ENCODE peak calls at places on chromosome 11, in ten cellular contexts. One of them, this sample, is unnamed.

GRCh38 chr11:124415356-124415923 is 9.2 kb downstream of the OR8B4 start:
- DNase-seq in iris pigment epithelial cell: peak
- DNase-seq in GDM1: no peak
- DNase-seq in kidney glomerular epithelial cell: peak
- DNase-seq in left cardiac atrium: no peak
- DNase-seq in CD4-positive, CD25-positive, alpha-beta regulatory T cell: no peak
- DNase-seq in retinal pigment epithelial cell: peak
- DNase-seq in heart left ventricle: no peak
- DNase-seq in COR-L47: peak
- DNase-seq in stimulated activated CD8-positive, alpha-beta memory T cell treated with anti-CD3 and anti-CD28 coated beads, Interleukin-2, amount 100 ng/mL, for 48 hours: no peak
- DNase-seq in this sample: no peak

GRCh38 chr11:2099523-2100316 is 39.5 kb downstream of the IGF2 start:
- DNase-seq in CD4-positive, CD25-positive, alpha-beta regulatory T cell: no peak
- DNase-seq in COR-L47: peak
- DNase-seq in GDM1: no peak
- DNase-seq in retinal pigment epithelial cell: no peak
- DNase-seq in left cardiac atrium: no peak
- DNase-seq in iris pigment epithelial cell: no peak
- DNase-seq in kidney glomerular epithelial cell: no peak
- DNase-seq in stimulated activated CD8-positive, alpha-beta memory T cell treated with anti-CD3 and anti-CD28 coated beads, Interleukin-2, amount 100 ng/mL, for 48 hours: no peak
- DNase-seq in heart left ventricle: peak
- DNase-seq in this sample: no peak

GRCh38 chr11:75482931-75483469 is 42.7 kb downstream of the GDPD5 start:
- DNase-seq in CD4-positive, CD25-positive, alpha-beta regulatory T cell: no peak
- DNase-seq in GDM1: no peak
- DNase-seq in kidney glomerular epithelial cell: no peak
- DNase-seq in stimulated activated CD8-positive, alpha-beta memory T cell treated with anti-CD3 and anti-CD28 coated beads, Interleukin-2, amount 100 ng/mL, for 48 hours: no peak
- DNase-seq in retinal pigment epithelial cell: no peak
- DNase-seq in iris pigment epithelial cell: no peak
- DNase-seq in left cardiac atrium: no peak
- DNase-seq in heart left ventricle: no peak
- DNase-seq in COR-L47: no peak
- DNase-seq in this sample: no peak

GRCh38 chr11:124875943-124876817 is 10.9 kb downstream of the ROBO3 start:
- DNase-seq in stimulated activated CD8-positive, alpha-beta memory T cell treated with anti-CD3 and anti-CD28 coated beads, Interleukin-2, amount 100 ng/mL, for 48 hours: peak
- DNase-seq in left cardiac atrium: peak
- DNase-seq in retinal pigment epithelial cell: peak
- DNase-seq in iris pigment epithelial cell: peak
- DNase-seq in COR-L47: peak
- DNase-seq in CD4-positive, CD25-positive, alpha-beta regulatory T cell: peak
- DNase-seq in heart left ventricle: peak
- DNase-seq in GDM1: peak
- DNase-seq in kidney glomerular epithelial cell: peak
- DNase-seq in this sample: peak

GRCh38 chr11:128895505-128895904 is 4.3 kb downstream of the KCNJ5 start:
- DNase-seq in stimulated activated CD8-positive, alpha-beta memory T cell treated with anti-CD3 and anti-CD28 coated beads, Interleukin-2, amount 100 ng/mL, for 48 hours: no peak
- DNase-seq in kidney glomerular epithelial cell: no peak
- DNase-seq in GDM1: no peak
- DNase-seq in left cardiac atrium: no peak
- DNase-seq in heart left ventricle: no peak
- DNase-seq in CD4-positive, CD25-positive, alpha-beta regulatory T cell: no peak
- DNase-seq in iris pigment epithelial cell: no peak
- DNase-seq in retinal pigment epithelial cell: no peak
- DNase-seq in COR-L47: no peak
- DNase-seq in this sample: no peak

GRCh38 chr11:94120946-94121345 is 7.7 kb upstream of the PANX1 start:
- DNase-seq in kidney glomerular epithelial cell: no peak
- DNase-seq in COR-L47: no peak
- DNase-seq in GDM1: no peak
- DNase-seq in retinal pigment epithelial cell: no peak
- DNase-seq in heart left ventricle: no peak
- DNase-seq in left cardiac atrium: no peak
- DNase-seq in stimulated activated CD8-positive, alpha-beta memory T cell treated with anti-CD3 and anti-CD28 coated beads, Interleukin-2, amount 100 ng/mL, for 48 hours: no peak
- DNase-seq in CD4-positive, CD25-positive, alpha-beta regulatory T cell: no peak
- DNase-seq in iris pigment epithelial cell: peak
- DNase-seq in this sample: no peak

GRCh38 chr11:12864316-12865156 is 144.6 kb upstream of the RASSF10 start:
- DNase-seq in retinal pigment epithelial cell: peak
- DNase-seq in stimulated activated CD8-positive, alpha-beta memory T cell treated with anti-CD3 and anti-CD28 coated beads, Interleukin-2, amount 100 ng/mL, for 48 hours: no peak
- DNase-seq in kidney glomerular epithelial cell: peak
- DNase-seq in COR-L47: peak
- DNase-seq in CD4-positive, CD25-positive, alpha-beta regulatory T cell: no peak
- DNase-seq in GDM1: no peak
- DNase-seq in heart left ventricle: no peak
- DNase-seq in left cardiac atrium: no peak
- DNase-seq in iris pigment epithelial cell: peak
- DNase-seq in this sample: no peak

GRCh38 chr11:2901854-2902783 is 16.5 kb upstream of the CDKN1C start:
- DNase-seq in kidney glomerular epithelial cell: peak
- DNase-seq in stimulated activated CD8-positive, alpha-beta memory T cell treated with anti-CD3 and anti-CD28 coated beads, Interleukin-2, amount 100 ng/mL, for 48 hours: peak
- DNase-seq in left cardiac atrium: peak
- DNase-seq in iris pigment epithelial cell: peak
- DNase-seq in heart left ventricle: peak
- DNase-seq in GDM1: peak
- DNase-seq in retinal pigment epithelial cell: peak
- DNase-seq in COR-L47: peak
- DNase-seq in CD4-positive, CD25-positive, alpha-beta regulatory T cell: peak
- DNase-seq in this sample: peak

GRCh38 chr11:107427569-107428180 is 29.9 kb downstream of the CWF19L2 start:
- DNase-seq in heart left ventricle: no peak
- DNase-seq in GDM1: no peak
- DNase-seq in stimulated activated CD8-positive, alpha-beta memory T cell treated with anti-CD3 and anti-CD28 coated beads, Interleukin-2, amount 100 ng/mL, for 48 hours: no peak
- DNase-seq in left cardiac atrium: no peak
- DNase-seq in iris pigment epithelial cell: no peak
- DNase-seq in CD4-positive, CD25-positive, alpha-beta regulatory T cell: no peak
- DNase-seq in kidney glomerular epithelial cell: no peak
- DNase-seq in COR-L47: peak
- DNase-seq in retinal pigment epithelial cell: no peak
- DNase-seq in this sample: no peak

GRCh38 chr11:122706261-122706660 is 50.7 kb downstream of the UBASH3B start:
- DNase-seq in left cardiac atrium: no peak
- DNase-seq in stimulated activated CD8-positive, alpha-beta memory T cell treated with anti-CD3 and anti-CD28 coated beads, Interleukin-2, amount 100 ng/mL, for 48 hours: no peak
- DNase-seq in iris pigment epithelial cell: peak
- DNase-seq in kidney glomerular epithelial cell: no peak
- DNase-seq in heart left ventricle: no peak
- DNase-seq in GDM1: no peak
- DNase-seq in retinal pigment epithelial cell: no peak
- DNase-seq in CD4-positive, CD25-positive, alpha-beta regulatory T cell: no peak
- DNase-seq in COR-L47: no peak
- DNase-seq in this sample: no peak

GRCh38 chr11:61375709-61376108 is 13.5 kb downstream of the TMEM138 start:
- DNase-seq in CD4-positive, CD25-positive, alpha-beta regulatory T cell: no peak
- DNase-seq in heart left ventricle: no peak
- DNase-seq in GDM1: no peak
- DNase-seq in kidney glomerular epithelial cell: no peak
- DNase-seq in COR-L47: no peak
- DNase-seq in stimulated activated CD8-positive, alpha-beta memory T cell treated with anti-CD3 and anti-CD28 coated beads, Interleukin-2, amount 100 ng/mL, for 48 hours: no peak
- DNase-seq in retinal pigment epithelial cell: no peak
- DNase-seq in left cardiac atrium: no peak
- DNase-seq in iris pigment epithelial cell: no peak
- DNase-seq in this sample: no peak

GRCh38 chr11:31689559-31689958 is 121.6 kb downstream of the PAX6 start:
- DNase-seq in retinal pigment epithelial cell: no peak
- DNase-seq in GDM1: no peak
- DNase-seq in COR-L47: no peak
- DNase-seq in stimulated activated CD8-positive, alpha-beta memory T cell treated with anti-CD3 and anti-CD28 coated beads, Interleukin-2, amount 100 ng/mL, for 48 hours: no peak
- DNase-seq in kidney glomerular epithelial cell: no peak
- DNase-seq in iris pigment epithelial cell: no peak
- DNase-seq in heart left ventricle: no peak
- DNase-seq in CD4-positive, CD25-positive, alpha-beta regulatory T cell: no peak
- DNase-seq in left cardiac atrium: no peak
- DNase-seq in this sample: no peak

GRCh38 chr11:32940865-32941264 is 48.3 kb downstream of the QSER1 start:
- DNase-seq in stimulated activated CD8-positive, alpha-beta memory T cell treated with anti-CD3 and anti-CD28 coated beads, Interleukin-2, amount 100 ng/mL, for 48 hours: no peak
- DNase-seq in GDM1: no peak
- DNase-seq in iris pigment epithelial cell: no peak
- DNase-seq in COR-L47: no peak
- DNase-seq in left cardiac atrium: no peak
- DNase-seq in retinal pigment epithelial cell: no peak
- DNase-seq in CD4-positive, CD25-positive, alpha-beta regulatory T cell: no peak
- DNase-seq in heart left ventricle: no peak
- DNase-seq in kidney glomerular epithelial cell: no peak
- DNase-seq in this sample: no peak

GRCh38 chr11:13868710-13869403 is 93.7 kb upstream of the SPON1 start:
- DNase-seq in heart left ventricle: no peak
- DNase-seq in CD4-positive, CD25-positive, alpha-beta regulatory T cell: peak
- DNase-seq in left cardiac atrium: no peak
- DNase-seq in stimulated activated CD8-positive, alpha-beta memory T cell treated with anti-CD3 and anti-CD28 coated beads, Interleukin-2, amount 100 ng/mL, for 48 hours: no peak
- DNase-seq in kidney glomerular epithelial cell: no peak
- DNase-seq in retinal pigment epithelial cell: no peak
- DNase-seq in iris pigment epithelial cell: no peak
- DNase-seq in COR-L47: no peak
- DNase-seq in GDM1: no peak
- DNase-seq in this sample: peak

GRCh38 chr11:118151421-118151820 is 1.2 kb downstream of the SCN4B start:
- DNase-seq in kidney glomerular epithelial cell: no peak
- DNase-seq in CD4-positive, CD25-positive, alpha-beta regulatory T cell: no peak
- DNase-seq in retinal pigment epithelial cell: no peak
- DNase-seq in heart left ventricle: no peak
- DNase-seq in COR-L47: no peak
- DNase-seq in left cardiac atrium: no peak
- DNase-seq in stimulated activated CD8-positive, alpha-beta memory T cell treated with anti-CD3 and anti-CD28 coated beads, Interleukin-2, amount 100 ng/mL, for 48 hours: no peak
- DNase-seq in GDM1: no peak
- DNase-seq in iris pigment epithelial cell: peak
- DNase-seq in this sample: no peak

GRCh38 chr11:114076974-114077373 is 17.5 kb downstream of the ZBTB16 start:
- DNase-seq in stimulated activated CD8-positive, alpha-beta memory T cell treated with anti-CD3 and anti-CD28 coated beads, Interleukin-2, amount 100 ng/mL, for 48 hours: no peak
- DNase-seq in retinal pigment epithelial cell: no peak
- DNase-seq in left cardiac atrium: no peak
- DNase-seq in COR-L47: peak
- DNase-seq in CD4-positive, CD25-positive, alpha-beta regulatory T cell: no peak
- DNase-seq in iris pigment epithelial cell: no peak
- DNase-seq in kidney glomerular epithelial cell: no peak
- DNase-seq in heart left ventricle: no peak
- DNase-seq in GDM1: no peak
- DNase-seq in this sample: no peak

GRCh38 chr11:113615773-113616172 is 90.3 kb downstream of the TMPRSS5 start:
- DNase-seq in CD4-positive, CD25-positive, alpha-beta regulatory T cell: no peak
- DNase-seq in GDM1: no peak
- DNase-seq in COR-L47: no peak
- DNase-seq in iris pigment epithelial cell: peak
- DNase-seq in kidney glomerular epithelial cell: no peak
- DNase-seq in retinal pigment epithelial cell: peak
- DNase-seq in heart left ventricle: no peak
- DNase-seq in stimulated activated CD8-positive, alpha-beta memory T cell treated with anti-CD3 and anti-CD28 coated beads, Interleukin-2, amount 100 ng/mL, for 48 hours: no peak
- DNase-seq in left cardiac atrium: no peak
- DNase-seq in this sample: no peak

GRCh38 chr11:2554338-2555240 is 109.8 kb downstream of the KCNQ1 start:
- DNase-seq in iris pigment epithelial cell: peak
- DNase-seq in retinal pigment epithelial cell: no peak
- DNase-seq in heart left ventricle: peak
- DNase-seq in kidney glomerular epithelial cell: no peak
- DNase-seq in COR-L47: no peak
- DNase-seq in left cardiac atrium: no peak
- DNase-seq in stimulated activated CD8-positive, alpha-beta memory T cell treated with anti-CD3 and anti-CD28 coated beads, Interleukin-2, amount 100 ng/mL, for 48 hours: no peak
- DNase-seq in CD4-positive, CD25-positive, alpha-beta regulatory T cell: no peak
- DNase-seq in GDM1: no peak
- DNase-seq in this sample: no peak

GRCh38 chr11:119107538-119108150 is 500 bp downstream of the C2CD2L start:
- DNase-seq in GDM1: no peak
- DNase-seq in heart left ventricle: no peak
- DNase-seq in kidney glomerular epithelial cell: no peak
- DNase-seq in retinal pigment epithelial cell: no peak
- DNase-seq in stimulated activated CD8-positive, alpha-beta memory T cell treated with anti-CD3 and anti-CD28 coated beads, Interleukin-2, amount 100 ng/mL, for 48 hours: no peak
- DNase-seq in iris pigment epithelial cell: no peak
- DNase-seq in left cardiac atrium: no peak
- DNase-seq in COR-L47: no peak
- DNase-seq in CD4-positive, CD25-positive, alpha-beta regulatory T cell: no peak
- DNase-seq in this sample: no peak

GRCh38 chr11:18408558-18409242 is 3.4 kb upstream of the LDHC start:
- DNase-seq in stimulated activated CD8-positive, alpha-beta memory T cell treated with anti-CD3 and anti-CD28 coated beads, Interleukin-2, amount 100 ng/mL, for 48 hours: no peak
- DNase-seq in heart left ventricle: no peak
- DNase-seq in COR-L47: no peak
- DNase-seq in iris pigment epithelial cell: no peak
- DNase-seq in left cardiac atrium: no peak
- DNase-seq in kidney glomerular epithelial cell: no peak
- DNase-seq in CD4-positive, CD25-positive, alpha-beta regulatory T cell: no peak
- DNase-seq in retinal pigment epithelial cell: no peak
- DNase-seq in GDM1: no peak
- DNase-seq in this sample: no peak

GRCh38 chr11:44579172-44579804 is 13.8 kb downstream of the CD82 start:
- DNase-seq in retinal pigment epithelial cell: no peak
- DNase-seq in stimulated activated CD8-positive, alpha-beta memory T cell treated with anti-CD3 and anti-CD28 coated beads, Interleukin-2, amount 100 ng/mL, for 48 hours: no peak
- DNase-seq in GDM1: no peak
- DNase-seq in kidney glomerular epithelial cell: no peak
- DNase-seq in heart left ventricle: peak
- DNase-seq in COR-L47: no peak
- DNase-seq in iris pigment epithelial cell: no peak
- DNase-seq in CD4-positive, CD25-positive, alpha-beta regulatory T cell: no peak
- DNase-seq in left cardiac atrium: no peak
- DNase-seq in this sample: no peak

GRCh38 chr11:114165326-114166230 is 106.1 kb downstream of the ZBTB16 start:
- DNase-seq in GDM1: no peak
- DNase-seq in iris pigment epithelial cell: no peak
- DNase-seq in heart left ventricle: no peak
- DNase-seq in kidney glomerular epithelial cell: no peak
- DNase-seq in CD4-positive, CD25-positive, alpha-beta regulatory T cell: no peak
- DNase-seq in stimulated activated CD8-positive, alpha-beta memory T cell treated with anti-CD3 and anti-CD28 coated beads, Interleukin-2, amount 100 ng/mL, for 48 hours: no peak
- DNase-seq in COR-L47: no peak
- DNase-seq in left cardiac atrium: no peak
- DNase-seq in retinal pigment epithelial cell: no peak
- DNase-seq in this sample: no peak

GRCh38 chr11:86673055-86673843 is 833 bp upstream of the ME3 start:
- DNase-seq in retinal pigment epithelial cell: no peak
- DNase-seq in iris pigment epithelial cell: no peak
- DNase-seq in kidney glomerular epithelial cell: no peak
- DNase-seq in CD4-positive, CD25-positive, alpha-beta regulatory T cell: no peak
- DNase-seq in heart left ventricle: no peak
- DNase-seq in left cardiac atrium: no peak
- DNase-seq in COR-L47: no peak
- DNase-seq in stimulated activated CD8-positive, alpha-beta memory T cell treated with anti-CD3 and anti-CD28 coated beads, Interleukin-2, amount 100 ng/mL, for 48 hours: no peak
- DNase-seq in GDM1: no peak
- DNase-seq in this sample: no peak

GRCh38 chr11:33891714-33892327 is at the start of gene LMO2:
- DNase-seq in stimulated activated CD8-positive, alpha-beta memory T cell treated with anti-CD3 and anti-CD28 coated beads, Interleukin-2, amount 100 ng/mL, for 48 hours: no peak
- DNase-seq in left cardiac atrium: no peak
- DNase-seq in CD4-positive, CD25-positive, alpha-beta regulatory T cell: no peak
- DNase-seq in heart left ventricle: no peak
- DNase-seq in kidney glomerular epithelial cell: no peak
- DNase-seq in iris pigment epithelial cell: no peak
- DNase-seq in COR-L47: peak
- DNase-seq in GDM1: peak
- DNase-seq in retinal pigment epithelial cell: no peak
- DNase-seq in this sample: no peak

GRCh38 chr11:121582296-121582695 is 129.5 kb upstream of the SORL1-AS1 start:
- DNase-seq in COR-L47: no peak
- DNase-seq in CD4-positive, CD25-positive, alpha-beta regulatory T cell: no peak
- DNase-seq in heart left ventricle: no peak
- DNase-seq in GDM1: peak
- DNase-seq in kidney glomerular epithelial cell: no peak
- DNase-seq in iris pigment epithelial cell: no peak
- DNase-seq in retinal pigment epithelial cell: no peak
- DNase-seq in left cardiac atrium: no peak
- DNase-seq in stimulated activated CD8-positive, alpha-beta memory T cell treated with anti-CD3 and anti-CD28 coated beads, Interleukin-2, amount 100 ng/mL, for 48 hours: no peak
- DNase-seq in this sample: no peak

GRCh38 chr11:69985331-69985653 is 92.8 kb upstream of the ANO1 start:
- DNase-seq in iris pigment epithelial cell: no peak
- DNase-seq in CD4-positive, CD25-positive, alpha-beta regulatory T cell: no peak
- DNase-seq in COR-L47: no peak
- DNase-seq in stimulated activated CD8-positive, alpha-beta memory T cell treated with anti-CD3 and anti-CD28 coated beads, Interleukin-2, amount 100 ng/mL, for 48 hours: no peak
- DNase-seq in GDM1: no peak
- DNase-seq in heart left ventricle: no peak
- DNase-seq in kidney glomerular epithelial cell: no peak
- DNase-seq in left cardiac atrium: no peak
- DNase-seq in retinal pigment epithelial cell: no peak
- DNase-seq in this sample: no peak

GRCh38 chr11:8242480-8243280 is 21.0 kb downstream of the LMO1 start:
- DNase-seq in COR-L47: no peak
- DNase-seq in retinal pigment epithelial cell: no peak
- DNase-seq in heart left ventricle: no peak
- DNase-seq in iris pigment epithelial cell: no peak
- DNase-seq in left cardiac atrium: no peak
- DNase-seq in GDM1: no peak
- DNase-seq in stimulated activated CD8-positive, alpha-beta memory T cell treated with anti-CD3 and anti-CD28 coated beads, Interleukin-2, amount 100 ng/mL, for 48 hours: no peak
- DNase-seq in CD4-positive, CD25-positive, alpha-beta regulatory T cell: no peak
- DNase-seq in kidney glomerular epithelial cell: no peak
- DNase-seq in this sample: no peak

GRCh38 chr11:111846640-111847039 is 24.7 kb downstream of the ALG9 start:
- DNase-seq in COR-L47: no peak
- DNase-seq in retinal pigment epithelial cell: peak
- DNase-seq in CD4-positive, CD25-positive, alpha-beta regulatory T cell: no peak
- DNase-seq in GDM1: no peak
- DNase-seq in kidney glomerular epithelial cell: peak
- DNase-seq in stimulated activated CD8-positive, alpha-beta memory T cell treated with anti-CD3 and anti-CD28 coated beads, Interleukin-2, amount 100 ng/mL, for 48 hours: no peak
- DNase-seq in left cardiac atrium: no peak
- DNase-seq in iris pigment epithelial cell: peak
- DNase-seq in heart left ventricle: no peak
- DNase-seq in this sample: no peak